ENCODE peak calls at places on chromosomes 7 and 10, in nine cellular contexts. N is upper lobe of left lung; S is GM23338; Q is GM12865; F is astrocyte; D is HL-60; J is bronchial epithelial cell; U is CD8-positive, alpha-beta T cell; E is prostate gland. W is an unnamed sample.

GRCh38 chr10:67923551-67923950 is 39.1 kb downstream of the SIRT1 start:
- DNase-seq in J (peak), S (no peak), D (no peak), E (no peak), U (no peak), Q (no peak), N (no peak), F (peak), W (no peak)

GRCh38 chr7:79282051-79282694 is 171.3 kb downstream of the MAGI2 start:
- DNase-seq in E (no peak), F (peak), N (no peak), D (no peak), Q (no peak), J (peak), S (peak), U (no peak), W (no peak)

GRCh38 chr10:84715911-84716310 is 387.5 kb downstream of the CCSER2 start:
- DNase-seq in J (peak), N (no peak), S (peak), E (no peak), D (no peak), F (no peak), U (no peak), Q (peak), W (no peak)

GRCh38 chr10:75021851-75022250 is 89.6 kb upstream of the SAMD8 start:
- DNase-seq in N (no peak), F (no peak), E (peak), S (no peak), Q (no peak), U (no peak), D (no peak), J (no peak), W (no peak)

GRCh38 chr10:48880016-48880705 is 59.5 kb downstream of the LRRC18 start:
- DNase-seq in E (no peak), J (no peak), Q (no peak), F (no peak), S (no peak), N (no peak), D (no peak), U (no peak), W (no peak)

GRCh38 chr7:151204383-151205032 is 5.8 kb downstream of the H2BK1 start:
- DNase-seq in D (no peak), J (no peak), S (no peak), F (no peak), U (no peak), E (no peak), Q (no peak), N (peak), W (no peak)

GRCh38 chr7:21338728-21339164 is 89.1 kb upstream of the SP4 start:
- DNase-seq in F (no peak), S (no peak), U (peak), D (no peak), Q (peak), J (peak), N (no peak), E (no peak), W (no peak)

GRCh38 chr7:231030-231857 is 38.9 kb downstream of the FAM20C start:
- DNase-seq in U (no peak), J (no peak), S (peak), F (no peak), Q (no peak), E (no peak), N (peak), D (no peak), W (no peak)

GRCh38 chr7:137882261-137882668 is 35.5 kb upstream of the DGKI start:
- DNase-seq in J (peak), F (peak), E (no peak), N (peak), U (no peak), D (no peak), S (no peak), Q (peak), W (no peak)

GRCh38 chr7:1449501-1449900 is 9.8 kb downstream of the MICALL2 start:
- DNase-seq in F (no peak), U (no peak), N (peak), E (no peak), S (no peak), J (no peak), D (no peak), Q (no peak), W (no peak)

GRCh38 chr7:1695800-1696454 is 25.9 kb downstream of the ELFN1 start:
- DNase-seq in D (no peak), J (no peak), S (no peak), N (no peak), U (no peak), F (no peak), Q (no peak), E (no peak), W (no peak)

GRCh38 chr7:43248961-43249807 is 136.7 kb downstream of the HECW1 start:
- DNase-seq in F (peak), N (peak), S (no peak), J (peak), E (no peak), U (no peak), D (no peak), Q (no peak), W (no peak)

GRCh38 chr7:70657989-70658578 is 473.9 kb upstream of the GALNT17 start:
- DNase-seq in U (no peak), F (no peak), J (no peak), E (no peak), Q (no peak), N (no peak), S (no peak), D (no peak), W (no peak)

GRCh38 chr7:2040893-2041270 is 191.9 kb downstream of the MAD1L1 start:
- DNase-seq in Q (no peak), D (no peak), J (no peak), S (no peak), F (no peak), E (no peak), U (no peak), N (no peak), W (no peak)

GRCh38 chr7:91062713-91063112 is 201.5 kb upstream of the FZD1 start:
- DNase-seq in N (no peak), D (no peak), U (no peak), F (no peak), J (no peak), S (no peak), E (no peak), Q (no peak), W (no peak)

GRCh38 chr10:101829561-101830315 is 11.5 kb upstream of the OGA start:
- DNase-seq in E (peak), D (no peak), Q (peak), J (no peak), S (peak), F (no peak), U (peak), N (peak), W (peak)

GRCh38 chr7:155597753-155598140 is 46.7 kb upstream of the RBM33 start:
- DNase-seq in F (peak), J (peak), E (no peak), Q (no peak), D (no peak), N (no peak), S (no peak), U (no peak), W (no peak)

GRCh38 chr10:74957199-74958084 is 131.0 kb downstream of the KAT6B start:
- DNase-seq in F (peak), J (no peak), Q (no peak), D (no peak), S (no peak), N (no peak), E (no peak), U (no peak), W (no peak)

GRCh38 chr10:30782543-30783461 is 153.2 kb upstream of the LYZL2 start:
- DNase-seq in U (no peak), D (peak), E (no peak), Q (peak), J (peak), F (peak), N (no peak), S (no peak), W (no peak)

GRCh38 chr10:124539935-124540641 is 78.5 kb downstream of the LHPP start:
- DNase-seq in Q (peak), D (no peak), J (no peak), N (peak), F (no peak), S (peak), U (peak), E (peak), W (peak)

GRCh38 chr10:132193907-132194552 is 7.3 kb downstream of the DPYSL4 start:
- DNase-seq in E (no peak), Q (no peak), J (no peak), D (peak), S (no peak), F (no peak), U (no peak), N (peak), W (no peak)

GRCh38 chr10:57696641-57697040 is 571.1 kb downstream of the IPMK start:
- DNase-seq in S (no peak), D (no peak), U (no peak), J (peak), N (no peak), E (no peak), F (peak), Q (no peak), W (no peak)

GRCh38 chr7:50728184-50728583 is 54.5 kb downstream of the GRB10 start:
- DNase-seq in F (peak), D (no peak), J (no peak), Q (no peak), N (no peak), E (no peak), S (no peak), U (no peak), W (no peak)

GRCh38 chr7:157004050-157004838 is 6.2 kb downstream of the MNX1 start:
- DNase-seq in S (no peak), U (no peak), E (no peak), D (no peak), J (no peak), F (peak), Q (no peak), N (peak), W (no peak)

GRCh38 chr7:155230169-155230593 is 67.5 kb upstream of the INSIG1 start:
- DNase-seq in E (peak), F (peak), U (no peak), Q (no peak), S (peak), D (no peak), N (no peak), J (peak), W (no peak)

GRCh38 chr10:79383974-79384606 is 36.8 kb downstream of the PPIF start:
- DNase-seq in U (peak), E (peak), D (no peak), J (no peak), N (no peak), F (no peak), S (no peak), Q (no peak), W (peak)

GRCh38 chr7:73340514-73340913 is 12.6 kb downstream of the FKBP6 start:
- DNase-seq in S (peak), E (no peak), D (no peak), U (no peak), N (no peak), Q (no peak), F (no peak), J (no peak), W (no peak)

GRCh38 chr7:73343671-73344380 is 15.9 kb downstream of the FKBP6 start:
- DNase-seq in U (no peak), E (no peak), F (no peak), D (no peak), J (no peak), N (no peak), Q (no peak), S (no peak), W (no peak)

GRCh38 chr7:73341877-73342276 is 13.9 kb downstream of the FKBP6 start:
- DNase-seq in J (peak), S (no peak), U (no peak), E (no peak), D (peak), F (peak), N (no peak), Q (peak), W (no peak)

GRCh38 chr7:73345538-73345937 is 17.6 kb downstream of the FKBP6 start:
- DNase-seq in J (no peak), U (no peak), S (no peak), N (no peak), D (no peak), E (no peak), Q (no peak), F (no peak), W (no peak)

GRCh38 chr7:73342645-73343044 is 14.7 kb downstream of the FKBP6 start:
- DNase-seq in E (no peak), J (peak), N (no peak), F (peak), U (no peak), D (no peak), Q (no peak), S (peak), W (no peak)
- TF ChIP-seq CTCF in E (peak), J (peak), N (no peak), F (peak), U (no peak), D (no peak), Q (no peak), S (peak), W (no peak)

GRCh38 chr10:95275726-95276366 is 15.0 kb downstream of the PDLIM1 start:
- DNase-seq in D (no peak), F (peak), N (no peak), S (no peak), U (no peak), J (peak), E (peak), Q (no peak), W (no peak)
- TF ChIP-seq CTCF in D (no peak), F (no peak), N (no peak), S (no peak), U (no peak), J (no peak), E (no peak), Q (no peak), W (no peak)

GRCh38 chr7:105643857-105644256 is 62.6 kb upstream of the EFCAB10 start:
- DNase-seq in U (no peak), J (no peak), S (peak), Q (no peak), D (no peak), F (no peak), N (no peak), E (no peak), W (no peak)

GRCh38 chr7:105641236-105641810 is 60.0 kb upstream of the EFCAB10 start:
- DNase-seq in D (no peak), N (peak), F (no peak), J (no peak), E (no peak), S (no peak), U (no peak), Q (no peak), W (no peak)

GRCh38 chr7:105644937-105645336 is 63.6 kb upstream of the EFCAB10 start:
- DNase-seq in D (peak), J (no peak), F (no peak), Q (no peak), N (no peak), E (no peak), U (no peak), S (no peak), W (no peak)

GRCh38 chr7:105642264-105642663 is 61.0 kb upstream of the EFCAB10 start:
- DNase-seq in D (no peak), N (no peak), J (no peak), F (no peak), E (no peak), S (no peak), Q (no peak), U (no peak), W (no peak)

DNA sequence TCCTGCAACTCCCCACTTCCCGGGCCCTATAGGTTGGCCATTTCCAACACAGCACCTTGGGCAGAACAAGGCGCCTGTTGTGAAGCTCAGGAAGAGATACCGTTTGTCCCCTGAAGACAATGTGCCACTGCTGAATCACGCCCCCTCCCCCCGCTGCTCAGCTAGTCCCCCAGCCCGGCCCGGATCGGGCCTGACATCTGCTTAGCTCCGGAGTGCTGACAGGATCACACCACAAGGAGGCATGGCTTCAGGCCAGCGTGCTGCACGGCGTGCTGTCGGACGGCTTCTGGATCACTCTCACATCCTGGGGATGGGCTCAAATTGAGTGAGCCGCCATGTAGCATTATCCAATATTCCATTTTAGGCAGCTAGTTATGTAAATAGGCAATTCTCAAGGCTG is 62.1 kb upstream of the EFCAB10 start:
- DNase-seq in N (peak), S (peak), U (no peak), E (no peak), J (no peak), F (no peak), D (no peak), Q (no peak), W (no peak)
- TF ChIP-seq CTCF in N (no peak), S (peak), U (no peak), E (no peak), J (no peak), F (no peak), D (no peak), Q (no peak), W (no peak)

DNA sequence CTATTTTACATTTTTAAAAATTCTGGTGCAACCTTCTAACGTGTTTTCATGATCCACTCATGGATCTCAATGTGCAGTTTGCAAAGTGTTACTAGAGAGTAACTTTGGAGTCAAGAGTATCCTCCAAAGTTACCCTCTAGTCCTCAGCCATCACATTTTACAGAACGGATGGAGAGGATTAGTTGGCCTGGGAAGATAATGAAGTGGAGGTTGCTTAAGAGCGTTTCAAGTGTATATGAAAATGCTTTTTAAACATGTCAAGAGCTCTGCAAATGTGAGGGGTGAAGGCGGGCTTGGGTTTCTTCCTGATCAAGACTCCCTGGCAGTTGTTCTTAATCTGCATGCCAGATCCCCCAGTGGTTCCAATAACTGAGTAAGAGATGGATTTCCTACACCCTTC is 299.4 kb upstream of the NPVF start:
- DNase-seq in S (no peak), U (no peak), D (no peak), J (no peak), N (no peak), E (no peak), F (no peak), Q (no peak), W (no peak)
- TF ChIP-seq CTCF in S (no peak), U (no peak), D (no peak), J (no peak), N (no peak), E (no peak), F (no peak), Q (no peak), W (no peak)

DNA sequence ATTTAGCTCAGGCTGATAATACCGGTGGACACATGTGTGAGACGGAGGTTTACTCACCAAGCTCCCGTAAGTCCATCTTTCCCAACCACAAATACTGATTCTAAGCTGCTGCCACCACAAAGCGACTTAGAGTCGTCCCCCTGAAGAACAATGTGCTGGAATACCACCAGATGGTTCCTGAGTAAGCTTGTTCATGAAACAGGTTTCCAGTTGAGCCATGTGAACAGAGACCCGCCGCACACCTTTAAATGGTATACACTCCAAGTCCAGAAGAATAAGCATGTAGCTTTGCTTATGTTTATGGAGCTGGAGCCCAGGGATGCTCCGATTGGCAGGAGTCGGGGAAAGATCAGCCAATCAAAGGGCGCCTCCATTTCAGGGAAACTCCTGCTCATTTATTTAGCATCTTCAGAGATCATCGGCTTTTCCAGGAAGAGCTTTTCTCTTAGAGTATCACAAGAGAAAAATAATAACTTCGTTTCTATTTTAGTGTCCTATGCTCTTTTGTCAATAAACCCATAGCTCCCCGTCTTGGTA is 261.6 kb upstream of the AOAH start:
- DNase-seq in U (no peak), J (no peak), N (no peak), Q (no peak), F (no peak), S (no peak), D (no peak), E (no peak), W (no peak)
- TF ChIP-seq CTCF in U (no peak), J (no peak), N (no peak), Q (no peak), F (no peak), S (no peak), D (no peak), E (no peak), W (no peak)

GRCh38 chr10:21687197-21687993 is 153.4 kb downstream of the MLLT10 start:
- DNase-seq in S (no peak), U (no peak), E (no peak), D (no peak), Q (no peak), J (peak), F (peak), N (no peak), W (no peak)

GRCh38 chr10:21687994-21688301 is 153.9 kb downstream of the MLLT10 start:
- DNase-seq in S (no peak), U (no peak), N (no peak), F (no peak), Q (no peak), J (no peak), D (no peak), E (no peak), W (no peak)

GRCh38 chr10:21688870-21689269 is 154.8 kb downstream of the MLLT10 start:
- DNase-seq in E (no peak), D (no peak), N (no peak), U (no peak), Q (no peak), F (no peak), S (no peak), J (no peak), W (no peak)

GRCh38 chr10:21692909-21693308 is 158.9 kb downstream of the MLLT10 start:
- DNase-seq in U (no peak), F (no peak), N (no peak), D (no peak), J (peak), S (no peak), E (no peak), Q (no peak), W (no peak)

GRCh38 chr10:21689881-21690280 is 155.8 kb downstream of the MLLT10 start:
- DNase-seq in N (no peak), J (no peak), E (no peak), Q (peak), D (no peak), F (no peak), U (no peak), S (no peak), W (no peak)
- TF ChIP-seq CTCF in N (no peak), J (no peak), E (no peak), Q (no peak), D (no peak), F (no peak), U (no peak), S (no peak), W (no peak)

GRCh38 chr7:55343860-55344606 is 21.1 kb upstream of the LANCL2 start:
- DNase-seq in N (peak), Q (no peak), S (peak), U (no peak), D (no peak), J (no peak), E (no peak), F (no peak), W (no peak)
- TF ChIP-seq CTCF in N (no peak), Q (no peak), S (peak), U (no peak), D (no peak), J (no peak), E (no peak), F (no peak), W (no peak)

DNA sequence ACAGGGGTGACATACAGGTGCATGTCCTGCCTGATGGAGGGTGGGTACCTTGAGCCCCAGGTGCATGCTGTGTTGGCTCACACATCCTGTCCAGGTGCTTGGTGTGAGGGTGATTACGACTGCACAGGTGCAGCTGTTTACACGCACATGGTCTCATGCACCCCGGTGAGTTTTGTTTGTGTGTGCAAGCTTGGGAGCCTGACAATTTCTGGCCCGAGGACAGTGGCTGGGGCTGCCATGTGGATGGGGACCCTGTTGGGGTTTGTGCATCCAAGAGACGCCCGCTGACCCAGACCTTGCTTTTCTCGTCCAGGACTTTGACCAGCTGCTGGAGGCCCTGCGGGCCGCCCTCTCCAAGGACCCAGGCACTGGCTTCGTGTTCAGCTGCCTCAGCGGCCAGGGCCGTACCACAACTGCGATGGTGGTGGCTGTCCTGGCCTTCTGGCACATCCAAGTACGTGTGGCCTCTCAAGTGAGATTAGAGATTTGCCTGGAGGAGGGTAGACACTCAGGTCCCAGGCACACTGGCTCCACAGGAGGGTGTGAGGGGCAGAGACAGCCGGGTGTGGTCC is 61.7 kb downstream of the PRF1 start:
- DNase-seq in N (peak), D (no peak), F (no peak), E (no peak), U (no peak), J (no peak), S (no peak), Q (no peak), W (no peak)
- TF ChIP-seq CTCF in N (no peak), D (no peak), F (no peak), E (no peak), U (no peak), J (no peak), S (no peak), Q (no peak), W (no peak)

W was measured in activated B cell treated with CpG ODN at 0.5 μM for 24 hours.